ENCODE peak calls at places on chromosomes 5 and 9, in six cellular contexts. T, F, P, Q, H and V are unnamed samples.
A peak's percentile ranks its signal among the peaks of the same experiment; 100 is the strongest.

GRCh38 chr9:71944754-71945409 is 33.4 kb downstream of the C9orf85 start:
- DNase-seq in Q (no peak), T (no peak), F (no peak), H (no peak), P (peak; percentile 13), V (no peak)

GRCh38 chr5:10913846-10914245 is 152.8 kb upstream of the DAP start:
- DNase-seq in F (no peak), T (no peak), Q (no peak), P (peak; percentile 82), H (no peak), V (no peak)

GRCh38 chr5:59100875-59101274 is 518.0 kb downstream of the RAB3C start:
- DNase-seq in Q (no peak), F (no peak), P (no peak), T (no peak), H (no peak), V (no peak)

GRCh38 chr9:79731483-79731882 is 159.7 kb downstream of the TLE4 start:
- DNase-seq in H (no peak), F (no peak), Q (no peak), P (no peak), T (no peak), V (no peak)

GRCh38 chr9:121839726-121840500 is 188.5 kb downstream of the DAB2IP start:
- DNase-seq in T (peak; percentile 27), F (no peak), Q (no peak), P (no peak), H (no peak), V (no peak)

GRCh38 chr5:6518298-6519057 is 69.8 kb downstream of the UBE2QL1 start:
- DNase-seq in T (no peak), P (no peak), Q (no peak), F (no peak), H (no peak), V (no peak)

GRCh38 chr5:17413691-17414090 is 84.3 kb upstream of the TAF11L2 start:
- DNase-seq in Q (no peak), P (no peak), T (no peak), H (no peak), F (no peak), V (no peak)

GRCh38 chr5:31364881-31365636 is 166.8 kb downstream of the DROSHA start:
- DNase-seq in Q (no peak), T (no peak), F (no peak), H (no peak), P (peak; percentile 30), V (no peak)

GRCh38 chr5:157447246-157447645 is 12.8 kb upstream of the NIPAL4 start:
- DNase-seq in Q (peak; percentile 19), T (no peak), H (no peak), P (no peak), F (peak; percentile 85), V (no peak)

GRCh38 chr9:17018001-17018491 is 116.8 kb upstream of the CNTLN start:
- DNase-seq in P (peak; percentile 88), T (no peak), F (peak; percentile 39), Q (no peak), H (no peak), V (peak; percentile 57)

GRCh38 chr9:100111235-100111634 is 12.2 kb downstream of the INVS start:
- DNase-seq in P (peak; percentile 99), Q (no peak), H (peak; percentile 74), T (peak; percentile 73), F (peak; percentile 94), V (peak; percentile 94)

GRCh38 chr9:3181049-3181953 is 337.4 kb upstream of the PUM3 start:
- DNase-seq in H (no peak), P (no peak), Q (peak; percentile 91), F (peak; percentile 71), T (no peak), V (peak; percentile 47)

GRCh38 chr5:71693828-71694427 is 25.1 kb upstream of the CARTPT start:
- DNase-seq in Q (peak; percentile 59), T (peak; percentile 51), F (no peak), H (no peak), P (peak; percentile 6), V (no peak)

GRCh38 chr9:110606179-110606578 is 26.6 kb upstream of the SVEP1 start:
- DNase-seq in Q (no peak), P (no peak), H (no peak), F (no peak), T (no peak), V (no peak)

GRCh38 chr9:98807070-98807810 is at the start of gene GALNT12:
- DNase-seq in H (no peak), F (peak; percentile 76), P (no peak), T (peak; percentile 81), Q (peak; percentile 81), V (no peak)

GRCh38 chr5:52822437-52822836 is 34.7 kb downstream of the ITGA1 start:
- DNase-seq in P (no peak), F (peak; percentile 95), H (no peak), Q (no peak), T (no peak), V (peak; percentile 85)

GRCh38 chr5:171649002-171649401 is 136.6 kb upstream of the SMIM23 start:
- DNase-seq in T (no peak), H (no peak), Q (no peak), P (no peak), F (no peak), V (no peak)

GRCh38 chr9:81146684-81147337 is 542.5 kb downstream of the TLE1 start:
- DNase-seq in H (no peak), F (no peak), T (no peak), Q (no peak), P (peak; percentile 18), V (no peak)

GRCh38 chr5:131672791-131673190 is 37.8 kb upstream of the RAPGEF6 start:
- DNase-seq in P (no peak), F (no peak), T (no peak), Q (no peak), H (no peak), V (no peak)

GRCh38 chr5:11346336-11346735 is 557.9 kb downstream of the CTNND2 start:
- DNase-seq in H (no peak), T (no peak), F (no peak), P (no peak), Q (peak; percentile 61), V (no peak)

GRCh38 chr9:93084471-93084881 is 11.5 kb upstream of the CARD19 start:
- DNase-seq in Q (no peak), F (peak; percentile 60), H (no peak), P (no peak), T (peak; percentile 38), V (peak; percentile 35)

GRCh38 chr9:117958726-117959125 is 254.5 kb downstream of the TLR4 start:
- DNase-seq in T (no peak), H (no peak), P (no peak), F (no peak), Q (peak; percentile 56), V (no peak)

GRCh38 chr9:35716236-35716635 is 15.8 kb downstream of the TLN1 start:
- DNase-seq in Q (no peak), T (no peak), P (no peak), H (no peak), F (peak; percentile 59), V (peak; percentile 67)
- H3K36me3 ChIP-seq in Q (peaks cover 61% of the 10 kb centered on the region), T (peaks cover 8% of the 10 kb centered on the region), P (peaks cover 68% of the 10 kb centered on the region), H (peaks cover 79% of the 10 kb centered on the region), F (peaks cover 86% of the 10 kb centered on the region), V (peaks cover 60% of the 10 kb centered on the region)

GRCh38 chr9:77907581-77907980 is 124.0 kb downstream of the GNAQ start:
- DNase-seq in Q (no peak), F (no peak), P (peak; percentile 11), H (no peak), T (no peak), V (no peak)
- H3K27ac ChIP-seq in Q (no peak overlapping the region), F (no peak overlapping the region), P (no peak overlapping the region), H (no peak overlapping the region), T (no peak overlapping the region), V (no peak overlapping the region)

DNA sequence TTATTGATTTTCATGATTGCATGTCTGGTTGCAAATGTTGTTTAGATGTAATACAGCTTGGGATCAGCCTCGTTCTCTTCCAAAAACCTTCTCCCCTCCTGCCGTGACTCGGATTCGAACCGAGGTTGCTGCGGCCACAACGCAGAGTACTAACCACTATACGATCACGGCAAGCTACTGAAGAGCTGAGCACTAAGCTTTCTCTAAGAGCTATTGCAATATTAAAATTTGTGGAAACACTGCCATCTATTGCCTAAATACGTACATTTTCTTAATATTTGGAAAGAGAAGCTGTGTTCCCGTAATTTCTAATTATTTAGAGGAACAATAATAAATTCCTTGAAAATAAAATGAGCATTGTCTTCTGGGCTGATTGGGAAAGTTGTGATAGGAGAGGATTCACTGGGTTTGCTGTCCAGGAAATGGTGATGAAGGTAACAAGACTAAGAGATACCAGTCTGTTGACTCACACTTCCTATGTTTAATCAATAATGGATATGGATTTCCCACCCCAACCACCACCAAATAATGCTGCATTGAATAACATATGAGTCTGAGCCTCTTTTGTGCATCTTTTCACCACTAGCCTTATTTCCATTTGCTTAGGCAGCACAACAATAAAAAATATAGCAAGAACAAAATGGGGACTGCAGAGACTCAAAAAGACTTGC is 120.0 kb upstream of the NFIB start:
- DNase-seq in T (no peak), Q (peak; percentile 39), F (no peak), P (peak; percentile 90), H (no peak), V (no peak)
- H3K4me3 ChIP-seq in T (no peak overlapping the region), Q (no peak overlapping the region), F (no peak overlapping the region), P (no peak overlapping the region), H (no peak overlapping the region), V (no peak overlapping the region)

GRCh38 chr5:172921906-172922305 is 37.3 kb upstream of the RPL26L1 start:
- DNase-seq in P (no peak), F (no peak), T (no peak), Q (no peak), H (no peak), V (no peak)

GRCh38 chr5:172920995-172921394 is 38.2 kb upstream of the RPL26L1 start:
- DNase-seq in F (peak; percentile 43), H (no peak), P (no peak), T (no peak), Q (no peak), V (no peak)

GRCh38 chr5:172919525-172920446 is 39.4 kb upstream of the RPL26L1 start:
- DNase-seq in P (peak; percentile 71), T (no peak), H (no peak), Q (no peak), F (no peak), V (peak; percentile 90)

GRCh38 chr5:172918421-172919371 is 40.5 kb upstream of the RPL26L1 start:
- DNase-seq in Q (no peak), H (no peak), T (no peak), F (no peak), P (no peak), V (no peak)

DNA sequence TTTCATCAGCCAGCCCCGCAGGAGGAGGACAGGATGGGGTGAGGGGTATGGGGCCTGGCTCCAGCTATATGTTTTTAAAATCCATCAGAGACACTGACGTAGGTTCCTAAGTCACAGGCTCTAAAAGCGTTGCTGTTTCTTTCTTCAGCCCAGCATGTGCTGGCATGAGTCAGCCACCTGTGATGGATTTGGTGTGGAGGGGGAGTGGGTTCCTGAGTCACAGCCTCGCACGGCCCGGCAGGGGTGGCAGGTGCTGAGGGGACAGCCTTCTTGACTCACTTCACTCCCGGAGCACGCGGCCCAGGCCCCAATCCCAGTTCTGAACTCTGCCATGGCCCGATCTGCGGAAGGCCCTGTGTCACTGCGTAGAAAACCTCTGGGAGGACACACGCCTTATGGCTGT is 38.8 kb upstream of the RPL26L1 start:
- DNase-seq in Q (no peak), T (no peak), F (no peak), P (peak; percentile 100), H (no peak), V (peak; percentile 92)
- H3K36me3 ChIP-seq in Q (peaks cover 3% of the 10 kb centered on the region), T (no peaks in the 10 kb centered on the region), F (peaks cover 7% of the 10 kb centered on the region), P (peaks cover 32% of the 10 kb centered on the region), H (peaks cover 37% of the 10 kb centered on the region), V (no peaks in the 10 kb centered on the region)

GRCh38 chr5:5296061-5296460 is 126.4 kb upstream of the ICE1 start:
- DNase-seq in Q (no peak), H (no peak), T (no peak), P (no peak), F (no peak), V (no peak)
- H3K27ac ChIP-seq in Q (no peak overlapping the region), H (no peak overlapping the region), T (no peak overlapping the region), P (no peak overlapping the region), F (no peak overlapping the region), V (no peak overlapping the region)